ENCODE peak calls at places on chromosome 10, in seven cellular contexts. F is RWPE1; I is CD8-positive, alpha-beta T cell; O is upper lobe of left lung; B is tibial artery; C is GM23248; L is AG04450. Q is an unnamed sample.
A peak's percentile ranks its signal among the peaks of the same experiment; 100 is the strongest.

GRCh38 chr10:110355181-110355831 is 50.6 kb upstream of the SMNDC1 start:
- DNase-seq in B (no peak), L (no peak), F (no peak), O (no peak), C (no peak), I (no peak), Q (no peak)

GRCh38 chr10:18594574-18595156 is 56.7 kb downstream of the NSUN6 start:
- DNase-seq in L (no peak), O (no peak), B (no peak), I (no peak), F (no peak), C (no peak), Q (no peak)

GRCh38 chr10:16186564-16186963 is 250.2 kb upstream of the PTER start:
- DNase-seq in L (no peak), O (no peak), B (no peak), C (no peak), I (no peak), F (no peak), Q (no peak)

GRCh38 chr10:91050371-91051034 is 129.6 kb upstream of the ANKRD1 start:
- DNase-seq in I (no peak), C (no peak), O (no peak), F (no peak), L (no peak), B (no peak), Q (no peak)

GRCh38 chr10:88234332-88234731 is 348.8 kb downstream of the RNLS start:
- DNase-seq in C (no peak), O (no peak), B (no peak), I (no peak), L (no peak), F (no peak), Q (no peak)

GRCh38 chr10:7950981-7951847 is 103.3 kb upstream of the GATA3 start:
- DNase-seq in O (no peak), F (no peak), L (peak; percentile 59), B (no peak), I (no peak), C (peak; percentile 42), Q (no peak)

GRCh38 chr10:14254368-14254767 is 76.4 kb downstream of the FRMD4A start:
- DNase-seq in C (no peak), O (no peak), I (no peak), L (no peak), F (no peak), B (no peak), Q (no peak)

GRCh38 chr10:79242620-79243152 is 104.6 kb upstream of the PPIF start:
- DNase-seq in B (peak; percentile 88), F (peak; percentile 89), C (peak; percentile 95), I (peak; percentile 46), O (peak; percentile 48), L (peak; percentile 63), Q (peak; percentile 78)

GRCh38 chr10:133313192-133313591 is 4.5 kb downstream of the ZNF511 start:
- DNase-seq in B (no peak), C (no peak), F (no peak), I (no peak), O (no peak), L (no peak), Q (no peak)

GRCh38 chr10:58027431-58027830 is 240.3 kb downstream of the IPMK start:
- DNase-seq in O (no peak), I (no peak), L (no peak), F (no peak), C (peak; percentile 39), B (no peak), Q (no peak)

DNA sequence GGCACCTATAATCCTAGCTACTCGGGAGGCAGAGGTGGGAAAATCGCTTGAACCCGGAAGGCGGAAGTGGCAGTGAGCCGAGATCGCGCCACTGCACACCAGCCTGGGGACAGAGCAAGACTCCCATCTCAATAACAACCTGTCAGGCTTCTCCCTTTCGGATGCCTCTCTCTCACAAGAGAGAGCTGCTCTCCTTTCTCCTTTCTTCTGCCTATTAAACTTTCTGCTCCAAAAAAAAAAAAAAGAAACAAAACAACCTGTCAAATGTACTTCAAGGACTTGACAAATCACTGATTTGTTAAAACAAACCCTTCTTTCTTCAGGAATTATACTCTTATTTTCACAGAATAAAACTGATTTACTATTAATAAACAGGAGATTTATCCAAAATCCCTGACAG is 3.6 kb downstream of the PSAP start:
- DNase-seq in L (no peak), C (no peak), F (no peak), I (no peak), B (no peak), O (no peak), Q (no peak)
- H3K27ac ChIP-seq in L (no peak overlapping the region), C (no peak overlapping the region), F (peak overlapping the region; percentile 45), I (no peak overlapping the region), B (no peak overlapping the region), O (no peak overlapping the region), Q (no peak overlapping the region)

GRCh38 chr10:106401161-106401560 is 763.3 kb downstream of the SORCS1 start:
- DNase-seq in B (no peak), L (no peak), F (peak; percentile 41), O (no peak), C (peak; percentile 29), I (no peak), Q (no peak)

GRCh38 chr10:106401967-106402366 is 762.5 kb downstream of the SORCS1 start:
- DNase-seq in O (no peak), F (no peak), C (no peak), L (no peak), B (no peak), I (no peak), Q (no peak)

GRCh38 chr10:106399112-106399511 is 765.4 kb downstream of the SORCS1 start:
- DNase-seq in F (no peak), I (no peak), C (no peak), O (no peak), L (no peak), B (no peak), Q (no peak)

DNA sequence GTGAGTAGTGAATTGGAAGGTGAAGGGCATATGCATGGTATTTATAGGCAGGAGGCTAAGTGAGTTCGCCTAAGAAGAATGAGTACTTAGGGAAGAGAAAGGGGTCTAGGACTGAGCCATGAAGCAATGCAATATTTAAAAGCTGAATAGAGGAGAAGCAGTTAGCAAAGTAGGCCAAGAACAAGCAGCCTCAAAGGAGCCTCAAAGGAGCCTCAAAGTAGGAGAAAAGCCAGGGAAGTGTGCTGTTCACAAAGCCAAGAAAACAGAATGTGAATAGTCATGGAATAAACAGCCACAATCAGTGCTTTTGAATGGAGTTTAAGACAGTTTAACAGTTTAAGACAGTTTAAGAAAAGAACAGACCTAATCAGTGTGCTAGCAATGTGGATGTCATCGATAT is 762.1 kb downstream of the SORCS1 start:
- DNase-seq in I (no peak), C (no peak), L (no peak), O (no peak), F (no peak), B (no peak), Q (no peak)
- H3K27ac ChIP-seq in I (no peak overlapping the region), C (no peak overlapping the region), L (no peak overlapping the region), O (no peak overlapping the region), F (no peak overlapping the region), B (no peak overlapping the region), Q (no peak overlapping the region)

GRCh38 chr10:120459185-120459584 is 2.2 kb downstream of the PLPP4 start:
- DNase-seq in I (no peak), L (no peak), B (no peak), F (no peak), O (no peak), C (no peak), Q (no peak)

GRCh38 chr10:120458432-120458831 is 1.4 kb downstream of the PLPP4 start:
- DNase-seq in L (no peak), O (no peak), B (no peak), F (no peak), I (no peak), C (no peak), Q (no peak)

GRCh38 chr10:120462018-120462682 is 5.1 kb downstream of the PLPP4 start:
- DNase-seq in L (no peak), O (no peak), F (no peak), C (no peak), I (no peak), B (no peak), Q (no peak)

GRCh38 chr10:120460776-120461175 is 3.7 kb downstream of the PLPP4 start:
- DNase-seq in L (no peak), I (no peak), F (peak; percentile 23), O (no peak), C (peak; percentile 98), B (no peak), Q (no peak)

GRCh38 chr10:120460191-120460590 is 3.2 kb downstream of the PLPP4 start:
- DNase-seq in I (no peak), O (no peak), L (no peak), B (no peak), F (no peak), C (peak; percentile 77), Q (peak; percentile 83)
- H3K27ac ChIP-seq in I (no peak overlapping the region), O (no peak overlapping the region), L (no peak overlapping the region), B (no peak overlapping the region), F (no peak overlapping the region), C (peak overlapping the region; percentile 92), Q (no peak overlapping the region)

GRCh38 chr10:10540383-10540782 is 477.3 kb upstream of the CELF2 start:
- DNase-seq in O (no peak), F (no peak), I (no peak), B (no peak), C (peak; percentile 15), L (no peak), Q (no peak)
- H3K27ac ChIP-seq in O (no peak overlapping the region), F (no peak overlapping the region), I (no peak overlapping the region), B (no peak overlapping the region), C (no peak overlapping the region), L (no peak overlapping the region), Q (no peak overlapping the region)

GRCh38 chr10:128599030-128599429 is 472.8 kb upstream of the MKI67 start:
- DNase-seq in F (no peak), C (no peak), I (no peak), B (no peak), L (no peak), O (no peak), Q (no peak)
- H3K27ac ChIP-seq in F (no peak overlapping the region), C (no peak overlapping the region), I (no peak overlapping the region), B (no peak overlapping the region), L (no peak overlapping the region), O (no peak overlapping the region), Q (no peak overlapping the region)

DNA sequence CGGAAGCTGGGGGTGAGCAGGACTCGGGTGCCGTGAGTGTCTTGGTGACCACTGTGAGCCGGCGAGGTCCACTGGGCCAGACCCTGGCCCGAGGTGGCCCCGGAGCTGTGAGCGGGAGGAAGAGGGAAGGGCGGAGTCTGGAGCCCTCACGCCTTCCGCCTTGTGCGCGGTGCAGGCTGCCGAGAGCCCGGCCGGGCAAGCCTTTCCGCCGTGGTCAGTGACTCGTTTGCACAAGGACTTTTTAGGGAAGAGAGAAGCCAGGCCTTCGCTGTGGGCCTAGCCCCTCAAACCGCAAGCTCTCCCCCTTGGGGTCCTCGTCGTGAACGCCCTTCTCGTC is 40.9 kb upstream of the ZNF32 start:
- DNase-seq in O (peak; percentile 65), F (peak; percentile 20), B (peak; percentile 89), L (no peak), I (peak; percentile 20), C (peak; percentile 58), Q (peak; percentile 70)
- H3K27ac ChIP-seq in O (peak overlapping the region; percentile 74), F (no peak overlapping the region), B (peak overlapping the region; percentile 68), L (no peak overlapping the region), I (peak overlapping the region; percentile 49), C (no peak overlapping the region), Q (peak overlapping the region; percentile 60)

DNA sequence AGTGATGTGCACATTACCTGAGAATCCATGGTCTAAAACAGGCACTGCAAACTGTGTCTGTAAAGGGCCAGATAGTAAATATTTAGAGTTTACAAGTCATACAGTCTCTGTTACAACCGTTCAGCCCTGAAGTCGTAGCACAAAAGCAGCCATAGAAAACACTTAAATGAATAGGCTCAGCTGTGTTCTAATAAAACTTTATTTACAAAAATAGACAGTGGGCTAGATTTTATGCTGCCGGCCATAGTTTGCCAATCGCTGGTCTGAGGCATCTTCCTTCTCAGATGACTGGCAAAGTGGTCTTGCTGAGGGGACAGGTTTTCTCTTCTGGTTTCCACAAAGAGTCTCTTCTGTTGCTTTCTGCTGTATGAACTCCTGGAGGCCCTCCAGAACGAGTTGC is 121.7 kb downstream of the EMX2 start:
- DNase-seq in B (no peak), L (no peak), C (no peak), F (no peak), O (no peak), I (no peak), Q (no peak)
- H3K27ac ChIP-seq in B (no peak overlapping the region), L (no peak overlapping the region), C (peak overlapping the region; percentile 88), F (no peak overlapping the region), O (no peak overlapping the region), I (no peak overlapping the region), Q (no peak overlapping the region)